ENCODE peak calls at places on chromosomes 7 and 10, in five cellular contexts. S is GM23338; M is effector memory CD8-positive, alpha-beta T cell; V is foreskin melanocyte; I is BJ. J is an unnamed sample.

GRCh38 chr7:8357536-8357935 is 75.9 kb upstream of the NXPH1 start:
- DNase-seq in M (no peak), I (no peak), S (no peak), V (no peak), J (no peak)

GRCh38 chr10:22805304-22805703 is 90.9 kb upstream of the PIP4K2A start:
- DNase-seq in M (no peak), V (peak; percentile 97), I (no peak), S (no peak), J (peak; percentile 51)

GRCh38 chr10:71349401-71349800 is 30.3 kb downstream of the SLC29A3 start:
- DNase-seq in S (no peak), M (no peak), V (no peak), I (no peak), J (no peak)

GRCh38 chr10:74153123-74153522 is 2.1 kb downstream of the ADK start:
- DNase-seq in S (peak; percentile 68), M (no peak), V (no peak), I (no peak), J (peak; percentile 17)

GRCh38 chr10:15427836-15428414 is 56.8 kb upstream of the FAM171A1 start:
- DNase-seq in M (no peak), I (peak; percentile 12), V (no peak), S (peak; percentile 75), J (peak; percentile 19)

GRCh38 chr10:61673360-61673759 is 10.6 kb downstream of the CABCOCO1 start:
- DNase-seq in I (no peak), S (no peak), M (no peak), V (no peak), J (no peak)

GRCh38 chr7:192035-192649 is at the start of gene FAM20C:
- DNase-seq in M (peak; percentile 21), I (peak; percentile 25), V (peak; percentile 52), S (peak; percentile 66), J (no peak)

GRCh38 chr7:135147899-135148721 is at the start of gene TMEM140:
- DNase-seq in M (peak; percentile 43), S (no peak), I (no peak), V (peak; percentile 70), J (no peak)

GRCh38 chr10:62814901-62815372 is 1.2 kb downstream of the EGR2 start:
- DNase-seq in M (no peak), S (peak; percentile 58), I (no peak), V (no peak), J (no peak)

GRCh38 chr10:77189056-77189455 is 448.6 kb downstream of the KCNMA1 start:
- DNase-seq in V (no peak), I (no peak), M (no peak), S (no peak), J (no peak)

GRCh38 chr7:116086547-116086946 is 56.0 kb upstream of the TFEC start:
- DNase-seq in I (no peak), M (no peak), V (no peak), S (no peak), J (no peak)

GRCh38 chr7:155685070-155685790 is 40.8 kb downstream of the RBM33 start:
- DNase-seq in S (no peak), V (no peak), I (no peak), M (no peak), J (no peak)

GRCh38 chr7:10677668-10678232 is 295.9 kb upstream of the PHF14 start:
- DNase-seq in S (no peak), I (no peak), V (no peak), M (no peak), J (no peak)

GRCh38 chr10:84416245-84416555 is 87.8 kb downstream of the CCSER2 start:
- DNase-seq in M (no peak), I (no peak), S (no peak), V (no peak), J (no peak)

GRCh38 chr7:136523581-136523980 is 344.9 kb upstream of the CHRM2 start:
- DNase-seq in V (peak; percentile 2), S (no peak), M (no peak), I (no peak), J (peak; percentile 31)

J was measured in GM04503.